ENCODE peak calls at places on chromosomes 16 and 17, in six cellular contexts. P, O, U, D, V and C are unnamed samples.

GRCh38 chr16:19809121-19809635 is 75.5 kb downstream of the GPRC5B start:
- DNase-seq in P (peak), D (no peak), V (peak), O (peak), U (no peak), C (no peak)

GRCh38 chr17:78355045-78355641 is 4.7 kb downstream of the SOCS3 start:
- DNase-seq in V (no peak), P (no peak), U (no peak), D (no peak), O (no peak), C (no peak)

GRCh38 chr17:8073627-8074485 is 13.7 kb downstream of the ALOX12B start:
- DNase-seq in P (peak), V (no peak), D (peak), U (peak), O (peak), C (no peak)

GRCh38 chr17:50539762-50540440 is 7.1 kb upstream of the SPATA20 start:
- DNase-seq in U (peak), D (no peak), V (no peak), O (no peak), P (no peak), C (no peak)

GRCh38 chr17:45982791-45983613 is 16.0 kb upstream of the STH start:
- DNase-seq in D (no peak), O (no peak), P (no peak), U (no peak), V (no peak), C (no peak)

GRCh38 chr16:87945351-87946042 is 5.7 kb upstream of the BANP start:
- DNase-seq in O (no peak), V (no peak), P (peak), D (no peak), U (no peak), C (no peak)

GRCh38 chr16:11682655-11683096 is 14.4 kb downstream of the SNN start:
- DNase-seq in U (no peak), O (no peak), D (no peak), P (peak), V (peak), C (no peak)

GRCh38 chr17:81568416-81568815 is 16.3 kb upstream of the FAAP100 start:
- DNase-seq in O (no peak), U (no peak), P (no peak), D (no peak), V (no peak), C (no peak)

GRCh38 chr17:81317992-81318391 is 22.9 kb upstream of the SLC38A10 start:
- DNase-seq in V (no peak), U (no peak), P (no peak), D (no peak), O (no peak), C (no peak)

GRCh38 chr17:7438656-7439460 is 454 bp upstream of the FGF11 start:
- DNase-seq in U (no peak), P (no peak), O (no peak), V (no peak), D (no peak), C (no peak)

GRCh38 chr16:86037999-86038922 is 139.3 kb downstream of the IRF8 start:
- DNase-seq in V (no peak), P (no peak), O (no peak), U (no peak), D (no peak), C (no peak)

GRCh38 chr17:47694818-47695663 is 1.1 kb downstream of the TBKBP1 start:
- DNase-seq in V (no peak), U (peak), O (peak), P (peak), D (no peak), C (no peak)

GRCh38 chr17:50631908-50632571 is 2.6 kb upstream of the ABCC3 start:
- DNase-seq in O (no peak), D (no peak), P (no peak), U (no peak), V (no peak), C (no peak)

GRCh38 chr17:2101448-2102257 is 46.8 kb downstream of the HIC1 start:
- DNase-seq in P (no peak), V (no peak), D (no peak), U (no peak), O (peak), C (no peak)

GRCh38 chr16:89544113-89544512 is 16.4 kb upstream of the RPL13 start:
- DNase-seq in V (no peak), P (no peak), U (no peak), O (no peak), D (no peak), C (no peak)

GRCh38 chr16:50741808-50742520 is at the start of gene CYLD:
- DNase-seq in V (peak), P (peak), U (peak), O (peak), D (peak), C (peak)

GRCh38 chr16:54265558-54266213 is 20.9 kb downstream of the IRX3 start:
- DNase-seq in P (peak), O (no peak), D (no peak), V (no peak), U (no peak), C (no peak)

GRCh38 chr16:81431554-81432353 is 12.9 kb upstream of the CMIP start:
- DNase-seq in V (peak), P (peak), D (no peak), U (no peak), O (peak), C (no peak)

GRCh38 chr16:79707867-79708266 is 107.3 kb upstream of the MAF start:
- DNase-seq in U (no peak), O (no peak), D (no peak), P (peak), V (no peak), C (no peak)

GRCh38 chr17:17576772-17577234 is 14.7 kb downstream of the PEMT start:
- DNase-seq in V (no peak), D (no peak), O (no peak), P (peak), U (no peak), C (no peak)

GRCh38 chr17:70661342-70662222 is 492.2 kb downstream of the KCNJ2 start:
- DNase-seq in U (no peak), D (no peak), O (no peak), P (peak), V (no peak), C (no peak)

GRCh38 chr17:49696233-49696761 is 11.5 kb downstream of the SLC35B1 start:
- DNase-seq in O (peak), D (no peak), V (no peak), U (no peak), P (no peak), C (no peak)

GRCh38 chr16:86016201-86016965 is 117.4 kb downstream of the IRF8 start:
- DNase-seq in V (peak), U (peak), O (peak), D (no peak), P (peak), C (no peak)

GRCh38 chr16:11263737-11264136 is 5.4 kb downstream of the TNP2 start:
- DNase-seq in P (no peak), U (no peak), O (no peak), V (no peak), D (no peak), C (no peak)

GRCh38 chr17:41710472-41711090 is 1.6 kb upstream of the GAST start:
- DNase-seq in U (no peak), O (no peak), D (no peak), P (peak), V (no peak), C (no peak)

GRCh38 chr17:59840908-59841666 is 51.7 kb downstream of the TUBD1 start:
- DNase-seq in O (no peak), V (no peak), U (no peak), D (no peak), P (peak), C (no peak)

GRCh38 chr17:1551741-1552140 is 10.9 kb downstream of the PITPNA start:
- DNase-seq in U (no peak), O (no peak), P (no peak), D (no peak), V (no peak), C (no peak)

GRCh38 chr17:6067060-6067459 is 3.1 kb upstream of the WSCD1 start:
- DNase-seq in O (no peak), V (no peak), D (no peak), U (no peak), P (no peak), C (no peak)

GRCh38 chr17:13477180-13477611 is 124.5 kb downstream of the HS3ST3A1 start:
- DNase-seq in U (no peak), D (no peak), O (no peak), V (peak), P (peak), C (no peak)

GRCh38 chr17:12545877-12546513 is 119.7 kb upstream of the MYOCD start:
- DNase-seq in O (peak), U (peak), P (peak), V (peak), D (no peak), C (peak)

GRCh38 chr16:24520983-24521382 is 18.4 kb upstream of the RBBP6 start:
- DNase-seq in V (no peak), O (no peak), U (no peak), P (no peak), D (no peak), C (no peak)

GRCh38 chr17:32525116-32525515 is 38.3 kb downstream of the CDK5R1 start:
- DNase-seq in U (no peak), V (no peak), D (no peak), P (peak), O (no peak), C (no peak)

GRCh38 chr16:23351360-23351759 is 49.3 kb downstream of the SCNN1B start:
- DNase-seq in U (no peak), P (no peak), V (no peak), D (no peak), O (no peak), C (no peak)

GRCh38 chr16:84650062-84650991 is 2.0 kb downstream of the KLHL36 start:
- DNase-seq in P (peak), D (no peak), O (no peak), U (no peak), V (peak), C (no peak)

GRCh38 chr17:61551255-61551742 is 39.7 kb downstream of the NACA2 start:
- DNase-seq in P (peak), D (no peak), V (peak), U (no peak), O (no peak), C (no peak)

GRCh38 chr17:43874293-43874692 is 27.3 kb downstream of the CD300LG start:
- DNase-seq in P (no peak), U (no peak), D (no peak), O (no peak), V (no peak), C (no peak)